ENCODE peak calls at places on chromosome 12, in four cellular contexts. O is adrenal gland, C is posterior cingulate gyrus, I is Calu3. L is an unnamed sample.

GRCh38 chr12:121442028-121442948 is 42.4 kb downstream of the RNF34 start:
- DNase-seq in C (no peak), O (no peak), I (no peak), L (no peak)

GRCh38 chr12:54439521-54440255 is 20.6 kb upstream of the ITGA5 start:
- DNase-seq in C (no peak), I (no peak), O (no peak), L (peak)

GRCh38 chr12:85065816-85066482 is 29.8 kb downstream of the LRRIQ1 start:
- DNase-seq in I (no peak), O (no peak), C (no peak), L (no peak)

GRCh38 chr12:131493068-131493826 is 217.6 kb upstream of the SFSWAP start:
- DNase-seq in O (peak), C (no peak), I (no peak), L (no peak)

GRCh38 chr12:121391619-121392324 is 8.1 kb upstream of the RNF34 start:
- DNase-seq in I (no peak), C (no peak), O (peak), L (no peak)

GRCh38 chr12:102120886-102121285 is 903 bp downstream of the PARPBP start:
- DNase-seq in O (no peak), C (no peak), I (peak), L (no peak)

GRCh38 chr12:45660330-45660729 is 69.2 kb upstream of the ARID2 start:
- DNase-seq in I (peak), O (no peak), C (no peak), L (no peak)

GRCh38 chr12:6553051-6553868 is 2.6 kb downstream of the IFFO1 start:
- DNase-seq in C (peak), O (peak), I (no peak), L (peak)

GRCh38 chr12:71392521-71393145 is 47.0 kb upstream of the LGR5 start:
- DNase-seq in I (peak), O (no peak), C (no peak), L (peak)

L was measured in head of caudate nucleus.